ENCODE peak calls at places on chromosomes 2 and 18, in six cellular contexts. One of them, this sample, is unnamed.

GRCh38 chr18:6929370-6930102 is 188.1 kb downstream of the LAMA1 start:
- DNase-seq in testis: peak
- DNase-seq in ascending aorta: no peak
- DNase-seq in colonic mucosa: peak
- DNase-seq in NB4: no peak
- DNase-seq in IMR-90: no peak
- DNase-seq in this sample: no peak

GRCh38 chr18:72700961-72701710 is 157.0 kb upstream of the CBLN2 start:
- DNase-seq in testis: no peak
- DNase-seq in ascending aorta: no peak
- DNase-seq in colonic mucosa: no peak
- DNase-seq in NB4: peak
- DNase-seq in IMR-90: peak
- DNase-seq in this sample: no peak

GRCh38 chr2:49798570-49798969 is 644.3 kb upstream of the FSHR start:
- DNase-seq in testis: no peak
- DNase-seq in ascending aorta: no peak
- DNase-seq in colonic mucosa: no peak
- DNase-seq in NB4: no peak
- DNase-seq in IMR-90: no peak
- DNase-seq in this sample: no peak

GRCh38 chr2:188983427-188984101 is 9.4 kb downstream of the COL3A1 start:
- DNase-seq in testis: no peak
- DNase-seq in ascending aorta: no peak
- DNase-seq in colonic mucosa: no peak
- DNase-seq in NB4: no peak
- DNase-seq in IMR-90: peak
- DNase-seq in this sample: no peak

GRCh38 chr18:3012306-3012919 is 531 bp downstream of the LPIN2 start:
- DNase-seq in testis: peak
- DNase-seq in ascending aorta: peak
- DNase-seq in colonic mucosa: peak
- DNase-seq in NB4: peak
- DNase-seq in IMR-90: peak
- DNase-seq in this sample: no peak

GRCh38 chr2:114727012-114727411 is 284.6 kb downstream of the DPP10 start:
- DNase-seq in testis: no peak
- DNase-seq in ascending aorta: no peak
- DNase-seq in colonic mucosa: no peak
- DNase-seq in NB4: no peak
- DNase-seq in IMR-90: no peak
- DNase-seq in this sample: no peak

GRCh38 chr2:63268946-63269345 is 218.3 kb downstream of the OTX1 start:
- DNase-seq in testis: no peak
- DNase-seq in ascending aorta: no peak
- DNase-seq in colonic mucosa: no peak
- DNase-seq in NB4: no peak
- DNase-seq in IMR-90: no peak
- DNase-seq in this sample: no peak

GRCh38 chr2:183214680-183215079 is 90.4 kb downstream of the NUP35 start:
- DNase-seq in testis: no peak
- DNase-seq in ascending aorta: no peak
- DNase-seq in colonic mucosa: no peak
- DNase-seq in NB4: no peak
- DNase-seq in IMR-90: no peak
- DNase-seq in this sample: no peak

GRCh38 chr2:42978175-42978886 is 185.9 kb upstream of the HAAO start:
- DNase-seq in testis: no peak
- DNase-seq in ascending aorta: peak
- DNase-seq in colonic mucosa: no peak
- DNase-seq in NB4: no peak
- DNase-seq in IMR-90: no peak
- DNase-seq in this sample: no peak

GRCh38 chr18:45837283-45838070 is 12.0 kb downstream of the SIGLEC15 start:
- DNase-seq in testis: peak
- DNase-seq in ascending aorta: no peak
- DNase-seq in colonic mucosa: peak
- DNase-seq in NB4: peak
- DNase-seq in IMR-90: no peak
- DNase-seq in this sample: no peak

GRCh38 chr2:45096996-45097395 is 87.7 kb upstream of the SIX2 start:
- DNase-seq in testis: no peak
- DNase-seq in ascending aorta: no peak
- DNase-seq in colonic mucosa: no peak
- DNase-seq in NB4: no peak
- DNase-seq in IMR-90: no peak
- DNase-seq in this sample: no peak

GRCh38 chr18:55501594-55502345 is 86.2 kb downstream of the TCF4 start:
- DNase-seq in testis: no peak
- DNase-seq in ascending aorta: no peak
- DNase-seq in colonic mucosa: no peak
- DNase-seq in NB4: no peak
- DNase-seq in IMR-90: peak
- DNase-seq in this sample: no peak

GRCh38 chr2:171136024-171136423 is 24.7 kb downstream of the TLK1 start:
- DNase-seq in testis: no peak
- DNase-seq in ascending aorta: no peak
- DNase-seq in colonic mucosa: no peak
- DNase-seq in NB4: no peak
- DNase-seq in IMR-90: no peak
- DNase-seq in this sample: no peak

GRCh38 chr2:180707867-180708205 is 272.6 kb upstream of the UBE2E3 start:
- DNase-seq in testis: no peak
- DNase-seq in ascending aorta: no peak
- DNase-seq in colonic mucosa: peak
- DNase-seq in NB4: peak
- DNase-seq in IMR-90: peak
- DNase-seq in this sample: no peak

GRCh38 chr18:24959100-24959499 is 392.9 kb downstream of the ZNF521 start:
- DNase-seq in testis: no peak
- DNase-seq in ascending aorta: no peak
- DNase-seq in colonic mucosa: peak
- DNase-seq in NB4: no peak
- DNase-seq in IMR-90: no peak
- DNase-seq in this sample: no peak

GRCh38 chr2:128091691-128092050 is 671 bp downstream of the UGGT1 start:
- DNase-seq in testis: no peak
- DNase-seq in ascending aorta: no peak
- DNase-seq in colonic mucosa: no peak
- DNase-seq in NB4: no peak
- DNase-seq in IMR-90: peak
- DNase-seq in this sample: no peak

GRCh38 chr2:170597705-170598420 is 117.3 kb upstream of the SP5 start:
- DNase-seq in testis: no peak
- DNase-seq in ascending aorta: no peak
- DNase-seq in colonic mucosa: no peak
- DNase-seq in NB4: no peak
- DNase-seq in IMR-90: no peak
- DNase-seq in this sample: no peak

GRCh38 chr2:98907966-98908905 is 27.8 kb downstream of the CRACDL start:
- DNase-seq in testis: peak
- DNase-seq in ascending aorta: no peak
- DNase-seq in colonic mucosa: no peak
- DNase-seq in NB4: no peak
- DNase-seq in IMR-90: no peak
- DNase-seq in this sample: no peak

GRCh38 chr18:26804474-26804873 is 61.0 kb downstream of the AQP4 start:
- DNase-seq in testis: peak
- DNase-seq in ascending aorta: no peak
- DNase-seq in colonic mucosa: no peak
- DNase-seq in NB4: peak
- DNase-seq in IMR-90: no peak
- DNase-seq in this sample: no peak

GRCh38 chr2:49259926-49260325 is 105.6 kb upstream of the FSHR start:
- DNase-seq in testis: no peak
- DNase-seq in ascending aorta: no peak
- DNase-seq in colonic mucosa: no peak
- DNase-seq in NB4: no peak
- DNase-seq in IMR-90: no peak
- DNase-seq in this sample: no peak

GRCh38 chr18:58491113-58491696 is 137.7 kb downstream of the ALPK2 start:
- DNase-seq in testis: no peak
- DNase-seq in ascending aorta: no peak
- DNase-seq in colonic mucosa: peak
- DNase-seq in NB4: no peak
- DNase-seq in IMR-90: no peak
- DNase-seq in this sample: no peak

GRCh38 chr18:58481321-58482180 is 147.3 kb downstream of the ALPK2 start:
- DNase-seq in testis: no peak
- DNase-seq in ascending aorta: no peak
- DNase-seq in colonic mucosa: no peak
- DNase-seq in NB4: no peak
- DNase-seq in IMR-90: no peak
- DNase-seq in this sample: no peak

GRCh38 chr18:58490238-58490637 is 138.7 kb downstream of the ALPK2 start:
- DNase-seq in testis: no peak
- DNase-seq in ascending aorta: no peak
- DNase-seq in colonic mucosa: peak
- DNase-seq in NB4: no peak
- DNase-seq in IMR-90: no peak
- DNase-seq in this sample: no peak

DNA sequence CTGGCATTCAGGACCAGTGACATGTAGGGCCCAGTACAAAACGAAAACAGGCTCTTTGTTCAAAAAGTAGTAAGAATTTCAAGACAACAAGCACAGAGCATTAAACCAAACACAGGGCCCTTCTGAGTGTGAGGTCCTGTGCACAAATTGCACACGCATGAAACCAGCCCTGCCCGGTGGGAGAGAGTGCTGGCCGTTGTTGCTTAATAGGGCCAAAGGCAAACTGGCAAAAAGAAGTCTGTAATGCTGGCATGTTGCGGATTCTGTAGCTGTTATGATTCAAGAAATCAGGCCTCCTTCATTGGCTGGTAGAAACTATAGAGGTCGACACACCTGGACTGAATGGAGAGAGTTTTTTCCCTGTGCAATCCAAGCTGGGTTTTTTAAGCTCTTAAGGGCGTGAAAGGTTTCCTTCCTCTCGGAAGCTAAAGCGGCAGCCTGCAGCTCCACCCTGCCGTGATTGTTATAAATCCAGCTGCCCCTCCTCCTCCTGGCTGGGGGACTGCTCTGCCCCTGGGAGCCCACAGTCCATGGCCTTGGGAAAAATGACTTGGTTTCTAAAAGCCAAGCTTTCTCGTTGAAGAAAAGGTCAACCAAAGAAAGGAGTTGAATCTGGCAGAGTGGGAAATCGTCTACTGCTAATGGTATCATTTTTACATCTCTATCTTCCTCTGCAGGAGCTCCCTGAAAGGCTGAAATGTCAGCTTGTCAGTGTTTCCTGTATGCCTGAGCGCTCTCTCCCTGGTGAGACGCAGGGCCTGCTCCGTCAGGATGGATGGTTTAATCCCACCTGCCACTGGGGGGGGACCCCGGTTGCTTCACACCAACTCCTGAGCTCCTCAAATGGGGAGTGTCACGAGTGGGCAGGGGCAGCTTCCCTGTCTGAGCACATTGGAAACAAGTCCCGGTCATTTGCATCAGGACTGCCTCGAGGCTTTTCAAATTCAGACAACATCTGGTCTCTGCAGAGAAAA is 143.6 kb downstream of the ALPK2 start:
- DNase-seq in testis: no peak
- DNase-seq in ascending aorta: no peak
- DNase-seq in colonic mucosa: peak
- DNase-seq in NB4: no peak
- DNase-seq in IMR-90: no peak
- DNase-seq in this sample: no peak
- TF ChIP-seq CTCF in testis: no peak
- TF ChIP-seq CTCF in ascending aorta: no peak
- TF ChIP-seq CTCF in colonic mucosa: no peak
- TF ChIP-seq CTCF in NB4: no peak
- TF ChIP-seq CTCF in IMR-90: no peak
- TF ChIP-seq CTCF in this sample: no peak

DNA sequence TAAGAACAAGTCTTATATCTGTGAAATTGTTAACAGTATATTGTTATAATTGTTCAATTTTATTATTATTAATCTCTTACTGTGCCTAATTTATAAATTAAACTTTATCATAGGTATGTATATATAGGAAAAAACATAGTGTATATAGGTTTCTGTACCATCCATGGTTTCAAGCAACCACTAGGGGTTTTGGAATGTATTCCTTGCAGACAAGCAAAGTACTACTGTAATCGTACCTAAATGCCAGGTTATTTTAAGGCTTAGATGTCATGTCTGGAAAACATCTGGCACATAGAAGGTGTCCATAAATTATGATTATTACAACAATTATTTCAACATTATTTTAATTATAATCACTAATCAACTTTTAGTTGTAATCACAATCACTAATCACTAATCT is 8.4 kb downstream of the ITSN2 start:
- DNase-seq in testis: no peak
- DNase-seq in ascending aorta: no peak
- DNase-seq in colonic mucosa: no peak
- DNase-seq in NB4: no peak
- DNase-seq in IMR-90: no peak
- DNase-seq in this sample: no peak
- TF ChIP-seq CTCF in testis: peak
- TF ChIP-seq CTCF in ascending aorta: no peak
- TF ChIP-seq CTCF in colonic mucosa: no peak
- TF ChIP-seq CTCF in NB4: no peak
- TF ChIP-seq CTCF in IMR-90: no peak
- TF ChIP-seq CTCF in this sample: no peak

DNA sequence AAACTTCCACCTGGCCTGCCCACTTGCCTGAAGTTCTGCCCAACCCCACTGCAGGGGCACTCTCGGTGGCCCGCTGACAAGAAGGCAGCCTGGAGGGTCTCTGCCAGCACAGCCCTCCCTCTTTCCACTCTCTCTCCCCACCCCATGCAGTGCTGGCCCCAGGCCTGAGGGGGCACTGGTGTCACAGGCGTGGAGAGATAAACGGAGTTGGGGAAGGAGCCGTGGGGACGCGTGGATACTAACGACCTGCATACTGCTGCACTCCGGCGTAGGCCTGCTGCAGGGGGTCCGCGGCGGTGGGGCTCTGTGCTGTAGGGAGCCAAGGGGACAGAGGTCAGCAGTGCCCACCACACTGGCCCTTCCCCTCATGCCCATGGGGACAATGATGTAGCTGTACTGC is 299.3 kb downstream of the CELF4 start:
- DNase-seq in testis: no peak
- DNase-seq in ascending aorta: no peak
- DNase-seq in colonic mucosa: no peak
- DNase-seq in NB4: no peak
- DNase-seq in IMR-90: no peak
- DNase-seq in this sample: no peak
- TF ChIP-seq CTCF in testis: no peak
- TF ChIP-seq CTCF in ascending aorta: no peak
- TF ChIP-seq CTCF in colonic mucosa: no peak
- TF ChIP-seq CTCF in NB4: peak
- TF ChIP-seq CTCF in IMR-90: peak
- TF ChIP-seq CTCF in this sample: no peak

DNA sequence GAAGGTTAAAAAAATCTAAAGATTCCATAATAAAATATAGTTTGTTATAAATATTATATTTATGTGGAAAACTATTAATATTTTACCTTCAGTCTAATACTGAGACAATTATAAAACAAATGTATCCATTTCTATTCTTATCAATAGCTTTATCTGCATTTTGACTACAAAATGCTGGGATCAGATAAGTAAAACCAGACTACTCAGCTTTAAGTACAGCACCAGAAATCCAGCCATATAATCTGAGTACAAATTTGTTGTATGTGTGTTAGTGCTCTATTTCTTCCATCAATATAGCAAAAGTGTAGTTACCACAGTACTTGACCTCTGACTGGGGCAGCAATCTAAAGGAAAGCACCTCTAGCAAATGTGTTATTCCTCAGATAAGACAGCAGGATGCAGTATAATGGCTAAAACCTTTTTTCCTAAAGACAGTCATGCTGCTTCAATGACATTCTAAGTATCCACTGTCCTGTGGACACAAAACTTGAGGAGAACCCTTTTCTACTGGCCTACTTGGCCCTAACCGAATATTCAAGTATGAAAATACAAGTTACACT is 68.1 kb downstream of the OLA1 start:
- DNase-seq in testis: no peak
- DNase-seq in ascending aorta: no peak
- DNase-seq in colonic mucosa: no peak
- DNase-seq in NB4: peak
- DNase-seq in IMR-90: no peak
- DNase-seq in this sample: no peak
- TF ChIP-seq CTCF in testis: no peak
- TF ChIP-seq CTCF in ascending aorta: no peak
- TF ChIP-seq CTCF in colonic mucosa: no peak
- TF ChIP-seq CTCF in NB4: no peak
- TF ChIP-seq CTCF in IMR-90: peak
- TF ChIP-seq CTCF in this sample: no peak

This sample was measured in omental fat pad.